ENCODE peak calls at places on chromosomes 3 and 15, in eight cellular contexts. W is HCT116, J is prostate gland, P is sigmoid colon, L is cardiac muscle cell, G is endothelial cell of umbilical vein, A is adrenal gland, K is lung. D is an unnamed sample. For H3K4me1, the result is how much of the 10 kb centered on the place peaks cover.

GRCh38 chr3:136194409-136195257 is 1.5 kb downstream of the MSL2 start:
- DNase-seq in L (no peak), P (no peak), K (peak), W (no peak), A (peak), G (peak), J (peak), D (peak)

GRCh38 chr3:183252973-183253363 is at the start of gene B3GNT5:
- DNase-seq in W (peak), P (peak), K (peak), J (peak), L (peak), G (peak), A (peak), D (no peak)

GRCh38 chr15:46151786-46152185 is 517.0 kb downstream of the SQOR start:
- DNase-seq in A (no peak), G (no peak), J (no peak), L (no peak), W (no peak), K (no peak), P (no peak), D (no peak)

GRCh38 chr15:74776851-74777768 is 4.8 kb upstream of the CSK start:
- DNase-seq in P (no peak), K (no peak), A (no peak), G (peak), L (peak), W (no peak), J (no peak), D (no peak)

GRCh38 chr15:31478781-31479221 is 152.2 kb downstream of the KLF13 start:
- DNase-seq in L (no peak), W (no peak), G (no peak), J (no peak), P (peak), A (peak), K (no peak), D (peak)

GRCh38 chr15:101496198-101496986 is 6.9 kb upstream of the PCSK6 start:
- DNase-seq in L (no peak), G (no peak), K (no peak), A (peak), P (no peak), J (no peak), W (no peak), D (no peak)

GRCh38 chr3:183481582-183481981 is 53.2 kb upstream of the MCF2L2 start:
- DNase-seq in L (no peak), W (no peak), A (peak), G (no peak), K (no peak), P (no peak), J (no peak), D (no peak)

GRCh38 chr3:159252772-159253384 is 451.0 kb downstream of the MFSD1 start:
- DNase-seq in W (peak), L (peak), J (no peak), K (no peak), P (no peak), G (peak), A (no peak), D (no peak)

GRCh38 chr3:56683122-56683817 is at the start of gene TASOR:
- DNase-seq in P (peak), K (peak), J (peak), W (no peak), A (peak), G (peak), L (peak), D (peak)

GRCh38 chr15:93103823-93104222 is 14.8 kb upstream of the RGMA start:
- DNase-seq in L (no peak), G (no peak), P (no peak), A (no peak), W (no peak), J (no peak), K (no peak), D (no peak)

GRCh38 chr3:29385056-29385455 is 104.2 kb downstream of the RBMS3 start:
- DNase-seq in A (no peak), W (no peak), G (no peak), L (peak), J (no peak), P (no peak), K (no peak), D (no peak)

GRCh38 chr3:157865449-157865862 is 240.8 kb downstream of the SHOX2 start:
- DNase-seq in G (peak), P (no peak), J (no peak), W (peak), L (peak), A (no peak), K (no peak), D (no peak)

GRCh38 chr3:136751259-136752045 is 726 bp downstream of the STAG1 start:
- DNase-seq in L (peak), G (peak), A (peak), W (no peak), J (peak), P (peak), K (peak), D (peak)

GRCh38 chr3:120364821-120365220 is 15.7 kb upstream of the LRRC58 start:
- DNase-seq in P (no peak), K (no peak), W (no peak), J (no peak), L (peak), G (no peak), A (no peak), D (no peak)

GRCh38 chr3:117019082-117019713 is 309.6 kb downstream of the TUSC7 start:
- DNase-seq in W (no peak), K (peak), G (peak), L (peak), J (peak), A (peak), P (peak), D (peak)

GRCh38 chr3:15291589-15292541 is 40.5 kb downstream of the SH3BP5 start:
- DNase-seq in G (peak), P (peak), J (no peak), A (no peak), W (no peak), L (peak), K (no peak), D (no peak)

GRCh38 chr3:109900774-109901173 is 563.4 kb upstream of the DPPA4 start:
- DNase-seq in L (no peak), J (no peak), A (no peak), G (no peak), W (no peak), P (no peak), K (no peak), D (no peak)

GRCh38 chr15:55530861-55531313 is 22.9 kb upstream of the DNAAF4 start:
- DNase-seq in K (peak), A (no peak), L (peak), J (no peak), W (no peak), P (no peak), G (no peak), D (no peak)

GRCh38 chr3:131053021-131053420 is 26.3 kb downstream of the NEK11 start:
- DNase-seq in W (no peak), J (no peak), K (no peak), G (peak), A (no peak), L (peak), P (no peak), D (no peak)

GRCh38 chr3:131048030-131048429 is 21.4 kb downstream of the NEK11 start:
- DNase-seq in P (no peak), G (no peak), A (no peak), K (no peak), J (no peak), W (no peak), L (no peak), D (no peak)

DNA sequence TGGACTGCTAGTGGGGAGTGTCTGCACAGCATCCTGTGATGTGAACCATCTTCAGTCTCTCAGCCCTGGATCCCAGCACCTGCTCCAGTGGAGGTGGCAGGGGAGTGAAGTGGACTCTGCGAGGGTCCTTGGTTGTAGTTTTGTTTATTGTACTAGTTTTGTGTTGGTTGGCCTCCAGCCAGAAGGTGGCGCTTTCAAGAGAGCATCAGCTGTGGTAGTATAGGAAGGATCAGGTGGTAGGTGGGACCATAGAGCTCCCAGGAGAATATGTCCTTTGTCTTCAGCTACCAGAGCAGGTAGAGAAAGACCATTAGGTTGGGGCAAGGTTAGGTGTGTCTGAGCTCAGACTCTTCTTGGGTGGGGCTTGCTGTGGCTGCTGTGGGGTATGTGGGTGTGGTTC is 20.9 kb downstream of the NEK11 start:
- DNase-seq in G (no peak), A (no peak), P (no peak), K (no peak), J (no peak), L (no peak), W (no peak), D (no peak)
- TF ChIP-seq CTCF in G (no peak), A (no peak), P (no peak), K (no peak), J (no peak), L (no peak), W (peak), D (no peak)

GRCh38 chr15:67821784-67822451 is 3.4 kb upstream of the SKOR1 start:
- DNase-seq in J (no peak), A (no peak), K (no peak), L (no peak), G (no peak), W (no peak), P (no peak), D (peak)
- H3K4me1 ChIP-seq in J (under half), A (under half), K (under half), L (under half), G (under half), W (under half), P (half or more), D (under half)

DNA sequence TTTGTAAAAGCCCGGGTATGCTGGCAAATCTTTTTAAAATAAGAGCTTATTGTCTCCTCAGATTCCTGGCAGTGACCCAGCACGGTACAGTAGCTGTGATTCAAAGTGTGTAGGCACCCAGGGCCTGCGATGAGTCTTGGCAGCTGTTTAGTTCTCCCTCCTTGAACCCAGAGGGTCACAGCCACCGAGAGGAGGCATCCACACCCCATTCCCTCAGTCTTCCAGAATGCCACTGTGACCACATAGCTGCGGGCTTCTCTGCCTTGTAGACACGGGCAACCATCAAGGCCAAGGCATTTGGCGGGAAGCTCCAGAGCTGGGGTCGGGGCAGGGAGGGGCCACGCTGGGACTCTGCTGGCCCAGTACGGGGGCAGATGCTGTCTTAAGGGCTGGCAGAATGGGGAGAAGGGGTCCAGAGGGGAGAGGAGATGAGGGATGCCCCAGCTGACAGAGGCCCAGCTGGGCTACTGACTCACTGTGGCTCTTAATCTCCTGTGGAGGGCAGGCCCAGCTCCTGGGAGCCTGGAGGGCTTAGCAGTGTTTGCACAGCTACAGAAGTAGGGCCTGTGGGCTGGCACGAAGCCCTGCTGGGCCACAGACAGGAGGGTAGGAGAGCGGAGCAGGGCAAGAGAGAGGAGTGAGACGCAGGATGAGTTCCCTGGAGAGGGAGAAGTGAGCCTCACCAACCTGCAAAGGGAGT is 68.8 kb upstream of the DLG1 start:
- DNase-seq in A (peak), J (peak), L (peak), G (no peak), W (no peak), P (peak), K (peak), D (no peak)
- H3K4me3 ChIP-seq in A (no peak), J (no peak), L (no peak), G (no peak), W (no peak), P (no peak), K (no peak), D (no peak)

GRCh38 chr3:71987089-71987735 is 202.3 kb upstream of the PROK2 start:
- DNase-seq in G (peak), K (no peak), L (peak), J (no peak), A (no peak), W (peak), P (no peak), D (no peak)
- TF ChIP-seq CTCF in G (peak), K (no peak), L (peak), J (no peak), A (no peak), W (peak), P (peak), D (peak)

GRCh38 chr3:30672959-30673358 is 66.6 kb downstream of the TGFBR2 start:
- DNase-seq in A (no peak), G (no peak), L (peak), W (no peak), K (no peak), P (no peak), J (no peak), D (no peak)

GRCh38 chr3:30672287-30672735 is 65.9 kb downstream of the TGFBR2 start:
- DNase-seq in L (no peak), K (no peak), W (no peak), G (no peak), J (no peak), A (no peak), P (no peak), D (no peak)

GRCh38 chr3:30671527-30672286 is 65.3 kb downstream of the TGFBR2 start:
- DNase-seq in K (no peak), P (no peak), J (no peak), L (no peak), A (no peak), G (no peak), W (no peak), D (peak)

GRCh38 chr3:30675006-30675405 is 68.6 kb downstream of the TGFBR2 start:
- DNase-seq in K (no peak), L (no peak), G (no peak), J (no peak), P (no peak), W (no peak), A (no peak), D (no peak)

DNA sequence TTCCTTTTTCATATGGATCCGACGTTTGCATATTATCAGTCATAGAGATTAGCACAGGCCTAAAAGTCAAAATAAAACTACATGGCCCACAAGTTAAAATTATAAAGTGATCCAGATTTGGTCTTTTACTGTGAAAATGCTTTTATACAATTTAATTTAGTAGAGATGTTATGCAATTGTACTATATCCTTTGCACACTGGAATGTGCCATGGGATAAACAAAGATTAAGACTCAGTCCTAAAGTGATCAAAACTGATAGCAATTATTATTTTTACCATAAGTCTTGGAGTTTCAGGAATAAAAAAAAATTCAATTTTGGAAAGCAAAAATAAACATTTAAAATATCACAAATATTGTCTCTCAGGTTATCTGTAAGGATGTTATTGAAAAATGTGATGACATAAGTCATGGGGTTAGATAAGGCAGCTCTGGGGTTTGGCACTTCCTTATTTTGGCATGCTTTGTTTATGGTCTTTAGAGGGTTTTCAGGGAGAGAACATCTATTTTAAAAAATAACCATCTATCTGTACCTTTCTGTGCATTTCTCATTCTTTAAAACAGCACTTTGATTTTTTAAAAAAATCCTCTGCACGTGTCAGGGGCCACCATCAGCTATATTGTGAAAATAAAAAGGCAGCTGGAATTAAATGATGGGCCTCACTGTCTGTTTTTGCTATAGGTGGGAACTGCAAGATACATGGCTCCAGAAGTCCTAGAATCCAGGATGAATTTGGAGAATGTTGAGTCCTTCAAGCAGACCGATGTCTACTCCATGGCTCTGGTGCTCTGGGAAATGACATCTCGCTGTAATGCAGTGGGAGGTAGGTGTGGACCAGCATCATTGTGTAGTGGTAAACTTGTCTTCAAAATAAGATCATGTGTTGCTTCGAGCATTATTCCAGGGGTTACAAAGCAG is 67.3 kb downstream of the TGFBR2 start:
- DNase-seq in P (no peak), K (no peak), J (no peak), W (no peak), G (no peak), L (no peak), A (no peak), D (no peak)
- H3K4me1 ChIP-seq in P (under half), K (under half), J (under half), W (under half), G (under half), L (under half), A (under half), D (under half)

DNA sequence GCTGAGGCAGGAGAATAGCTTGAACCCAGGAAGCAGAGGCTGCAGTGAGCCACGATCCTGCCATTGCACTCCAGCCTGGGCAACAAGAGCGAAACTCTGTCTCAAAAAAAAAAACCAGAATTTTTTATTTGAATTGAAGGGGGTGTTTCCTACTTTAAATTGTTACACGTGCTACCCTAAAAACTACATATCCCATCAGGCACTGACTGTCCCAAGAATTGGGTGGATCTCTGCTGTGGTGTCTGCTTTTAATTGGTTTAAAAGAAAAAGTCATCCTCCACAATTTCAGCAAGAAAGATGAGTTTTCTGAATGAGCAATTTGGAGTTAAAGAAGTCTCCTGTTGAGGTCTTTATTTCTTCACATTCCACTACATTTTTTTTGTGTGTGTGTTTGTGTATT is 2.1 kb downstream of the PDIA3 start:
- DNase-seq in P (no peak), W (no peak), K (no peak), J (no peak), G (no peak), L (peak), A (no peak), D (no peak)
- H3K4me3 ChIP-seq in P (no peak), W (no peak), K (no peak), J (no peak), G (peak), L (no peak), A (no peak), D (peak)

DNA sequence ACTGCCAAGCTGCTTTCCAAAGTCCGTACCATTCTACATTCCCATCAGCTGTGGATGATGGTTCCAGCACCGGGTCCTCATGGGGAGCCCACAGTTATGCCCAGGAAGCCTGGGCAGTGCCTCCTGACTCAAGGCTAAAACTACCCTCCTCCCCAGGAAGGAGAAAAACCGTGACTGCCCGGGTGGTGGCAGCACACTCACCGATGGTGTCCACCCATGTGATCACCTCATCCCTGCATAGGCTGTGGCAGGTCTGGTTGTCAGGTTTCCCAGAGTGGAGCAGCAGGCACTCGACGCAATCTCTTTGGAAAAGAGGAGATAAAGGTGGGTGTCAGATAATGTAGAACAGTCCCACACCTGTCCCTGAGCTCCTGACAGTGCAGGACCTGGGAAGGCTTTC is 38.6 kb downstream of the UMPS start:
- DNase-seq in G (no peak), A (peak), K (no peak), P (no peak), L (no peak), W (no peak), J (no peak), D (peak)
- TF ChIP-seq CTCF in G (peak), A (no peak), K (no peak), P (no peak), L (peak), W (peak), J (no peak), D (peak)

GRCh38 chr15:50184863-50185504 is 3.0 kb downstream of the SLC27A2 start:
- DNase-seq in G (no peak), W (no peak), A (no peak), J (no peak), K (no peak), L (no peak), P (no peak), D (no peak)
- H3K4me1 ChIP-seq in G (under half), W (under half), A (under half), J (under half), K (under half), L (under half), P (under half), D (under half)

GRCh38 chr15:34773916-34774315 is 19.1 kb upstream of the GJD2 start:
- DNase-seq in K (no peak), L (no peak), A (no peak), J (no peak), G (no peak), W (no peak), P (no peak), D (no peak)
- H3K4me3 ChIP-seq in K (no peak), L (no peak), A (no peak), J (no peak), G (no peak), W (no peak), P (no peak), D (no peak)

D was measured in right lobe of liver.